ENCODE peak calls at places on chromosomes 13 and 19, in four cellular contexts. B is MM.1S, X is GM23338, S is A673. M is an unnamed sample.

GRCh38 chr13:36966404-36966803 is 32.7 kb downstream of the ALG5 start:
- DNase-seq in B (no peak), X (no peak), S (no peak), M (no peak)

GRCh38 chr13:95533545-95534135 is 18.9 kb upstream of the CLDN10 start:
- DNase-seq in B (no peak), X (peak), S (no peak), M (peak)

GRCh38 chr19:15199652-15200574 is 882 bp downstream of the NOTCH3 start:
- DNase-seq in B (no peak), X (peak), S (no peak), M (peak)

GRCh38 chr19:1299822-1300221 is 14.1 kb downstream of the EFNA2 start:
- DNase-seq in X (no peak), S (no peak), B (no peak), M (no peak)

GRCh38 chr13:48233097-48233885 is at the start of gene ITM2B:
- DNase-seq in B (peak), S (peak), X (peak), M (peak)

GRCh38 chr19:58393725-58394033 is 1.8 kb upstream of the RNF225 start:
- DNase-seq in X (no peak), S (no peak), B (no peak), M (no peak)

GRCh38 chr19:17720487-17720839 is 1.2 kb downstream of the MAP1S start:
- DNase-seq in S (no peak), X (no peak), B (no peak), M (no peak)

GRCh38 chr13:40384976-40385857 is 281.2 kb downstream of the FOXO1 start:
- DNase-seq in B (no peak), X (no peak), S (no peak), M (no peak)

GRCh38 chr19:13995017-13995728 is 10.9 kb downstream of the RFX1 start:
- DNase-seq in X (no peak), S (no peak), B (no peak), M (no peak)

GRCh38 chr13:97296740-97297139 is 74.6 kb downstream of the MBNL2 start:
- DNase-seq in B (no peak), X (no peak), S (no peak), M (no peak)

GRCh38 chr13:66348745-66349720 is 881.1 kb downstream of the PCDH9 start:
- DNase-seq in S (no peak), B (no peak), X (no peak), M (no peak)

GRCh38 chr19:21519488-21519887 is 14.1 kb downstream of the ZNF429 start:
- DNase-seq in S (no peak), B (no peak), X (no peak), M (no peak)

GRCh38 chr19:45475537-45476348 is 7.9 kb downstream of the FOSB start:
- DNase-seq in S (no peak), X (no peak), B (no peak), M (no peak)

GRCh38 chr13:29754486-29754806 is 96.0 kb downstream of the UBL3 start:
- DNase-seq in X (peak), B (no peak), S (peak), M (no peak)

GRCh38 chr13:50708461-50708860 is 135.0 kb downstream of the DLEU7 start:
- DNase-seq in X (no peak), B (no peak), S (no peak), M (no peak)

GRCh38 chr13:28978574-28978973 is 158.4 kb downstream of the MTUS2 start:
- DNase-seq in B (no peak), X (no peak), S (no peak), M (no peak)

GRCh38 chr13:34352958-34353357 is 535.0 kb downstream of the RFC3 start:
- DNase-seq in S (no peak), B (no peak), X (no peak), M (no peak)

GRCh38 chr19:426725-427445 is 17.9 kb upstream of the C2CD4C start:
- DNase-seq in B (no peak), S (no peak), X (peak), M (no peak)

GRCh38 chr19:40702337-40703012 is 12.0 kb upstream of the NUMBL start:
- DNase-seq in B (no peak), S (no peak), X (peak), M (peak)

GRCh38 chr13:97308735-97309429 is 86.7 kb downstream of the MBNL2 start:
- DNase-seq in B (no peak), X (no peak), S (no peak), M (no peak)

GRCh38 chr13:29958476-29958875 is 108.1 kb upstream of the UBL3 start:
- DNase-seq in S (no peak), B (no peak), X (no peak), M (no peak)

GRCh38 chr13:44755872-44756271 is 179.7 kb upstream of the TSC22D1 start:
- DNase-seq in S (no peak), B (no peak), X (no peak), M (no peak)

GRCh38 chr13:41780736-41781708 is 179.9 kb downstream of the VWA8 start:
- DNase-seq in X (no peak), B (no peak), S (peak), M (no peak)

GRCh38 chr19:47758433-47758784 is 13.1 kb downstream of the NOP53 start:
- DNase-seq in B (no peak), X (no peak), S (no peak), M (no peak)

GRCh38 chr19:39407394-39407643 is 672 bp downstream of the ZFP36 start:
- DNase-seq in S (no peak), B (no peak), X (no peak), M (no peak)

GRCh38 chr19:49853852-49854849 is 3.2 kb downstream of the PTOV1 start:
- DNase-seq in B (no peak), S (no peak), X (no peak), M (no peak)

GRCh38 chr19:801861-802496 is 4.7 kb downstream of the PTBP1 start:
- DNase-seq in S (no peak), X (peak), B (no peak), M (no peak)

GRCh38 chr19:10419646-10420443 is 493 bp upstream of the PDE4A start:
- DNase-seq in B (peak), S (peak), X (peak), M (peak)

GRCh38 chr19:10419200-10419645 is 1.1 kb upstream of the PDE4A start:
- DNase-seq in S (peak), X (no peak), B (no peak), M (peak)

GRCh38 chr19:10421240-10421948 is 1.1 kb downstream of the PDE4A start:
- DNase-seq in S (peak), B (no peak), X (no peak), M (no peak)

GRCh38 chr19:10421981-10422461 is 1.7 kb downstream of the PDE4A start:
- DNase-seq in X (no peak), S (peak), B (no peak), M (no peak)

GRCh38 chr19:10420444-10421239 is at the start of gene PDE4A:
- DNase-seq in B (peak), S (peak), X (peak), M (peak)
- TF ChIP-seq EZH2 in B (no peak), S (no peak), X (no peak), M (peak)

GRCh38 chr19:3184847-3185481 is 766 bp upstream of the NCLN start:
- DNase-seq in S (peak), B (no peak), X (peak), M (peak)
- H3K4me3 ChIP-seq in S (peak), B (peak), X (peak), M (peak)

GRCh38 chr19:57377498-57378146 is 12.0 kb upstream of the ZNF548 start:
- DNase-seq in X (no peak), B (no peak), S (no peak), M (no peak)
- TF ChIP-seq EZH2 in X (no peak), B (no peak), S (no peak), M (no peak)

GRCh38 chr19:9786819-9787218 is 18.3 kb upstream of the ZNF846 start:
- DNase-seq in B (no peak), X (no peak), S (no peak), M (no peak)
- H3K4me3 ChIP-seq in B (no peak), X (peak), S (no peak), M (no peak)

DNA sequence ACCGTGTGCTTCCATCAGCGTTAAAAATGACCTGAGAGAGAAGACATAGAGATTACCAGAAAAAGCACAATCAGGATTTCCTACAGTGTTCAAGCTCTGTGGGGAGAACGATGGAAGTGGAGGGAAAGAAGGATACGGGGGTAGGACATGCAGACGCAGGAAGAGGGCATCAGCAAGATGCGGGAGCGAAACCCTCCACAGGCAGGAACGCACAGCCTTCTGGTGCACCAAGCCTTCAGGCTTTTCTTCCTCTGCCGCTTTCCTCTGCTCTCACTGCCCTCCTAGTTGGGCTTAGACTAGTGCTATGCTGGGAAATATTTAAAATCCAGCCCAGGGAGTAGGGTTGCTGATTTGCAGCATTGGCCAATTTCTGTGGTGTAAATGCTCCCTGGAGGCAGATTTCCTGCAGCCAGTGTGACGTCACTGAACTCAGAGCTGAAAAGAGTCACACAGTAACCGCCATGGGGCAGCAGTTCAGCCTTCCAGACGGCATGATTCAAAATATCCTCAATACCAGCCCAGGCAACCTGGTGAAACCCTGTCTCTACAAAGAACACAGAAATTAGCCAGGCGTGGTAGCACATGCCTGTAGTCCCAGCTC is 205.1 kb upstream of the SOX1 start:
- DNase-seq in S (peak), X (no peak), B (no peak), M (no peak)
- TF ChIP-seq EZH2 in S (no peak), X (no peak), B (no peak), M (no peak)

GRCh38 chr13:31773538-31773937 is 34.2 kb downstream of the RXFP2 start:
- DNase-seq in S (no peak), X (no peak), B (no peak), M (no peak)
- H3K4me3 ChIP-seq in S (no peak), X (no peak), B (no peak), M (no peak)

DNA sequence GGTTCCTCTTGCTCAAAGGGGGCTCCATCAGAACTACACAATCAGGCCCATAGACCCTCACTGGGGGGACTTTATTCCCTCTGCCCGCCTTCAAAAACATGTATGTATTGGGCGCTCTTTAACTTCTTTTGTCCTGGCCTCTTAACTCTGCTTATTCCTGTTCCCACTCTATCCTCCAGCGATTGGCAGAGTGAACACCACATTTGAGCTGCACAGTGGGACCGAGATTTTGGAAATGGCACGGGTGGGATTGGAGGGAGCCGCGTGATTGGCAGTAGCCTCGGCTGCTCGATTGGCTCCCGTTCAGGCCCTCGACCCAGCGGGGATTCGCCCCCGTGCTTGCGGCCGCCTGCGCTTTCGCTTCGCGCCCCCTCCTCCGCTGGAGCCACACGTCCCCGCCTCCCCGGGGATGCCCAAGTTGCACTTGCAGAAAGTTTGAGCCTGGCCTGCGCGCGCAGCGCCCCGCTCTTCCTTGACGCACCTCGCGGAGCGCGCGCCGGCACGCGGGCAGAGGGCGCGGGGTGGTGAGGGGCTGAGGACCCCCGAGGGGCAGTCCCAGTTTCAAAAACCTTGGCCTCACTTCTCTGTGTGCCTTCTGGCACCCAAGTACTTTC is at the start of gene ZIC5:
- DNase-seq in B (no peak), S (peak), X (peak), M (peak)
- TF ChIP-seq EZH2 in B (no peak), S (no peak), X (no peak), M (no peak)

GRCh38 chr19:16472992-16473391 is 1.2 kb upstream of the EPS15L1 start:
- DNase-seq in X (no peak), B (no peak), S (no peak), M (no peak)
- H3K4me3 ChIP-seq in X (peak), B (no peak), S (no peak), M (no peak)

GRCh38 chr19:41998246-41999020 is 4.4 kb upstream of the ATP1A3 start:
- DNase-seq in X (peak), S (peak), B (peak), M (peak)
- TF ChIP-seq EZH2 in X (no peak), S (no peak), B (no peak), M (peak)

GRCh38 chr13:113846639-113847318 is 17.1 kb downstream of the GAS6 start:
- DNase-seq in S (no peak), B (no peak), X (no peak), M (no peak)
- H3K4me3 ChIP-seq in S (no peak), B (no peak), X (no peak), M (no peak)